ENCODE peak calls at places on chromosomes 6 and 20, in four cellular contexts. One of them, this sample, is unnamed.
A peak's percentile ranks its signal among the peaks of the same experiment; 100 is the strongest.

GRCh38 chr6:159152014-159152413 is 17.2 kb upstream of the FNDC1 start:
- DNase-seq in C1 segment of cervical spinal cord: no peak
- DNase-seq in NCI-H510A treated with DMSO at 0.1 percent for 48 hours: no peak
- DNase-seq in ovary: no peak
- DNase-seq in this sample: no peak

GRCh38 chr6:125375841-125376240 is 74.1 kb upstream of the HDDC2 start:
- DNase-seq in ovary: no peak
- DNase-seq in C1 segment of cervical spinal cord: no peak
- DNase-seq in NCI-H510A treated with DMSO at 0.1 percent for 48 hours: no peak
- DNase-seq in this sample: no peak

GRCh38 chr6:163529605-163530004 is 115.1 kb downstream of the QKI start:
- DNase-seq in NCI-H510A treated with DMSO at 0.1 percent for 48 hours: no peak
- DNase-seq in ovary: no peak
- DNase-seq in C1 segment of cervical spinal cord: no peak
- DNase-seq in this sample: no peak

GRCh38 chr6:2021713-2022125 is 223.7 kb downstream of the GMDS start:
- DNase-seq in C1 segment of cervical spinal cord: no peak
- DNase-seq in NCI-H510A treated with DMSO at 0.1 percent for 48 hours: peak; percentile 24
- DNase-seq in ovary: peak; percentile 11
- DNase-seq in this sample: no peak

GRCh38 chr20:18634501-18634900 is 46.6 kb downstream of the DTD1 start:
- DNase-seq in C1 segment of cervical spinal cord: no peak
- DNase-seq in ovary: no peak
- DNase-seq in NCI-H510A treated with DMSO at 0.1 percent for 48 hours: no peak
- DNase-seq in this sample: no peak

GRCh38 chr20:35269055-35269781 is 8.7 kb downstream of the MMP24OS start:
- DNase-seq in ovary: no peak
- DNase-seq in C1 segment of cervical spinal cord: no peak
- DNase-seq in NCI-H510A treated with DMSO at 0.1 percent for 48 hours: peak; percentile 28
- DNase-seq in this sample: peak; percentile 82

GRCh38 chr20:4083103-4083864 is 67.9 kb upstream of the RNF24 start:
- DNase-seq in C1 segment of cervical spinal cord: no peak
- DNase-seq in ovary: no peak
- DNase-seq in NCI-H510A treated with DMSO at 0.1 percent for 48 hours: no peak
- DNase-seq in this sample: no peak

GRCh38 chr6:56484669-56485068 is 158.0 kb downstream of the DST start:
- DNase-seq in ovary: no peak
- DNase-seq in NCI-H510A treated with DMSO at 0.1 percent for 48 hours: no peak
- DNase-seq in C1 segment of cervical spinal cord: no peak
- DNase-seq in this sample: no peak

GRCh38 chr6:43689421-43689820 is 1.8 kb upstream of the MRPS18A start:
- DNase-seq in C1 segment of cervical spinal cord: no peak
- DNase-seq in NCI-H510A treated with DMSO at 0.1 percent for 48 hours: no peak
- DNase-seq in ovary: no peak
- DNase-seq in this sample: no peak

GRCh38 chr6:18742406-18742805 is 355.3 kb downstream of the RNF144B start:
- DNase-seq in NCI-H510A treated with DMSO at 0.1 percent for 48 hours: no peak
- DNase-seq in ovary: no peak
- DNase-seq in C1 segment of cervical spinal cord: no peak
- DNase-seq in this sample: no peak

GRCh38 chr6:3310710-3311109 is 52.0 kb downstream of the PSMG4 start:
- DNase-seq in C1 segment of cervical spinal cord: no peak
- DNase-seq in NCI-H510A treated with DMSO at 0.1 percent for 48 hours: no peak
- DNase-seq in ovary: no peak
- DNase-seq in this sample: no peak

GRCh38 chr6:108948252-108948651 is 100.0 kb downstream of the ARMC2 start:
- DNase-seq in ovary: no peak
- DNase-seq in NCI-H510A treated with DMSO at 0.1 percent for 48 hours: peak; percentile 24
- DNase-seq in C1 segment of cervical spinal cord: no peak
- DNase-seq in this sample: no peak

GRCh38 chr6:151140767-151141166 is 99.0 kb upstream of the AKAP12 start:
- DNase-seq in NCI-H510A treated with DMSO at 0.1 percent for 48 hours: no peak
- DNase-seq in ovary: no peak
- DNase-seq in C1 segment of cervical spinal cord: no peak
- DNase-seq in this sample: no peak

GRCh38 chr20:40961686-40962640 is 66.7 kb upstream of the TOP1 start:
- DNase-seq in ovary: no peak
- DNase-seq in C1 segment of cervical spinal cord: no peak
- DNase-seq in NCI-H510A treated with DMSO at 0.1 percent for 48 hours: no peak
- DNase-seq in this sample: no peak

GRCh38 chr6:133568970-133569889 is 319.7 kb upstream of the TCF21 start:
- DNase-seq in NCI-H510A treated with DMSO at 0.1 percent for 48 hours: no peak
- DNase-seq in ovary: peak; percentile 49
- DNase-seq in C1 segment of cervical spinal cord: no peak
- DNase-seq in this sample: no peak

GRCh38 chr6:136225496-136225895 is 24.6 kb downstream of the MTFR2 start:
- DNase-seq in C1 segment of cervical spinal cord: no peak
- DNase-seq in NCI-H510A treated with DMSO at 0.1 percent for 48 hours: no peak
- DNase-seq in ovary: no peak
- DNase-seq in this sample: no peak

GRCh38 chr6:154766288-154766687 is 33.1 kb downstream of the SCAF8 start:
- DNase-seq in C1 segment of cervical spinal cord: no peak
- DNase-seq in ovary: no peak
- DNase-seq in NCI-H510A treated with DMSO at 0.1 percent for 48 hours: no peak
- DNase-seq in this sample: no peak

This sample was measured in iPS DF 6.9.